ENCODE peak calls at places on chromosomes 12 and 14, in five cellular contexts. J, P, M, Q and L are unnamed samples.

GRCh38 chr12:79058342-79058741 is 193.8 kb downstream of the SYT1 start:
- DNase-seq in J (no peak), P (no peak), Q (no peak), M (no peak), L (no peak)

GRCh38 chr12:53236443-53237111 is 4.6 kb upstream of the RARG start:
- DNase-seq in P (no peak), Q (no peak), J (peak; percentile 41), M (no peak), L (no peak)

GRCh38 chr12:64923536-64923935 is 99.1 kb downstream of the TBC1D30 start:
- DNase-seq in M (no peak), P (no peak), Q (no peak), J (no peak), L (no peak)

GRCh38 chr14:92902191-92902590 is 20.8 kb upstream of the CHGA start:
- DNase-seq in M (no peak), Q (no peak), P (no peak), J (no peak), L (no peak)

GRCh38 chr14:89061696-89062095 is 237.2 kb downstream of the TTC8 start:
- DNase-seq in Q (no peak), M (no peak), P (no peak), J (no peak), L (no peak)

GRCh38 chr12:93773122-93773871 is 96.1 kb downstream of the CRADD start:
- DNase-seq in M (no peak), J (no peak), P (no peak), Q (no peak), L (no peak)

GRCh38 chr12:132788375-132789098 is 26.9 kb upstream of the ANKLE2 start:
- DNase-seq in Q (no peak), J (peak; percentile 53), P (no peak), M (no peak), L (no peak)

GRCh38 chr12:92696240-92696639 is 6.5 kb upstream of the PLEKHG7 start:
- DNase-seq in M (peak; percentile 71), J (no peak), Q (no peak), P (no peak), L (no peak)

GRCh38 chr12:29608581-29608980 is 111.1 kb upstream of the OVCH1 start:
- DNase-seq in M (no peak), P (no peak), J (no peak), Q (no peak), L (no peak)

GRCh38 chr14:24366375-24366663 is 1.7 kb upstream of the NFATC4 start:
- DNase-seq in M (no peak), J (no peak), Q (no peak), P (no peak), L (no peak)
- H3K4me3 ChIP-seq in M (peak overlapping the region; percentile 74), J (peak overlapping the region; percentile 46), Q (peak overlapping the region; percentile 82), P (peak overlapping the region; percentile 64), L (peak overlapping the region; percentile 56)

GRCh38 chr14:32405856-32406255 is 76.8 kb downstream of the AKAP6 start:
- DNase-seq in P (no peak), Q (no peak), J (no peak), M (no peak), L (no peak)
- TF ChIP-seq CTCF in P (no peak), Q (no peak), J (no peak), M (no peak), L (no peak)

GRCh38 chr12:27201169-27201568 is 42.9 kb upstream of the STK38L start:
- DNase-seq in Q (no peak), J (no peak), M (no peak), P (no peak), L (no peak)
- H3K27ac ChIP-seq in Q (no peak overlapping the region), J (no peak overlapping the region), M (peak overlapping the region; percentile 83), P (peak overlapping the region; percentile 54), L (no peak overlapping the region)

DNA sequence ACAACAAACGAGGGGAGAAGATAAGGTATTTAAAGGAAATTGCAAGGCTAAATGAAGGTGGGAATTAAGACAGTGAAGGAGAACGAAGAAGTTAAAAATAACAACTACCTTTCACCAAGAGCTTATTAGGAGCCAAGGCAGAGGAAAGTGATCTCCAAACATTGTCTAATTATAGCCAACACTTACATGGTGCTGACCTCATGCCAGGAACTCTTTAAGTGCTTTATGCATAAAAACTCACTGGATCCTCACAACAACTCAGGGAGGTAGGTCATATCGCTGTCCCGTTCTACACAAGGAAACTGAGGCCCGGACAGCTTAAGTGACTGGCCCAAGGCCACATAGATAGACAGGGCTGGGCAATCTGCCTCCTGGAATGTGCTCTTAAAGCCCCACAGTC is 19.5 kb downstream of the TAMALIN start:
- DNase-seq in P (no peak), M (no peak), Q (no peak), J (no peak), L (no peak)
- H3K4me3 ChIP-seq in P (peak overlapping the region; percentile 36), M (no peak overlapping the region), Q (no peak overlapping the region), J (no peak overlapping the region), L (no peak overlapping the region)

DNA sequence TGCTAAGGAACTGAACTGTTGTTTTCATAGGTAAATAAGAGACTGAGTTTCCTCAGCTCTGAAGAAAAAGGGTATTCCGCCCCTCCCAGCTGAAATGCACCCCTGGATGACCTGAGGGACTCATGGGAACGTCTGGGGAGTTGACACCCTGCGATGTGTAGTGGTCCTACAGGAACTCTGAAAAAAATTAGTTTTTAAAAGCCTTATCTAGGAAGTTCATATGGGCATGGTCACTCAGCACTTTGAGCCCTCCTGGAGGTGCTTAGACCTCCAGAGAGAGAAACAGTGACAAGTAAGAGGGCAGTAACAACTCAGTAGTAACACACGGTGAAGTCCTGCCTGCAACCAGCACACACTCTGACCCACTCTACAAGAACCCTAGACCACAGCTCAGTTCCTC is 91.2 kb upstream of the CNOT2 start:
- DNase-seq in P (no peak), Q (no peak), J (no peak), M (no peak), L (no peak)
- TF ChIP-seq CTCF in P (no peak), Q (no peak), J (no peak), M (no peak), L (no peak)

DNA sequence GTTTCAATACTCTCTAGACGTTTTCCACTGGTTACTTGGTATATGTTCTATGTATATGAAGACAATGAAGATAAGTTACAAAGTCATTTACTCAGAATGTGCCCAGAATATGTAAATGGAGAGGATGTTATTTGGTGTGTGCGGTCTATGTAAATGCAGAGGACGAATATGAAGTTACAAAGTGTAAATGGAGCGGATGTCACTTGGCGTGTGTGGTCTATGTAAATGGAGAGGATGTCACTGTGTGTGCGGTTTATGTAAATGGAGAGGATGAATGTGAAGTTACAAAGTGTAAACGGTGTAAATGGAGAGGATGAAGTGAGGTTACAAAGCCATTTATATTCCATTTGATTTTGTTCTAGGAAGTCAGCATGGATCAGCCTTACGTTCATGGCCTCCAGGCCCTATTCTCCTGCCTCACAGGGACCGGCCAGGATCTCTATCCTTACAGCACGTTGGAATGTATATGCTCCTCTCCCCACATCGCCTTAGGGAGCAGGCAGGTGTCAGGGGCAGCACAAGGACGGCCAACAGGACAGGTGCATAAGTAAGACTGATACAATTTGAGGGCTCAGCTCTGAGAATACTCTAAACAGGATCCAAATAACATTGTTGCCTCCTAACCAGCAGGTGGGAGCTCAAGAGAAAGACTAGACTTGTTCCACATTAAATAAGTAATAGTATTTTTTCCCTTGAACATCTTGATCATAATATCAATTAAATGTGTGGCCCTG is 42.4 kb downstream of the GLRX5 start:
- DNase-seq in Q (no peak), M (no peak), J (no peak), P (no peak), L (no peak)
- H3K27ac ChIP-seq in Q (no peak overlapping the region), M (no peak overlapping the region), J (no peak overlapping the region), P (no peak overlapping the region), L (no peak overlapping the region)

GRCh38 chr12:130875193-130875592 is 3.3 kb downstream of the RAN start:
- DNase-seq in M (no peak), P (no peak), Q (no peak), J (no peak), L (no peak)
- H3K4me3 ChIP-seq in M (no peak overlapping the region), P (no peak overlapping the region), Q (no peak overlapping the region), J (no peak overlapping the region), L (no peak overlapping the region)